ENCODE peak calls at places on chromosomes 4 and X, in seven cellular contexts. S is H9, E is mesendoderm, C is neuronal stem cell, T is mesenchymal stem cell, L is H1, M is trophoblast cell. F is an unnamed sample.

GRCh38 chr4:125022855-125023501 is 291.8 kb upstream of the FAT4 start:
- DNase-seq in S (no peak), E (no peak), C (no peak), T (no peak), L (no peak), M (peak), F (no peak)

GRCh38 chr4:83258463-83258862 is 26.1 kb downstream of the COQ2 start:
- DNase-seq in S (no peak), E (no peak), C (no peak), T (no peak), L (no peak), M (no peak), F (no peak)

GRCh38 chr4:26267087-26267486 is 53.7 kb upstream of the RBPJ start:
- DNase-seq in S (no peak), E (no peak), C (no peak), T (no peak), L (no peak), M (no peak), F (peak)

GRCh38 chr4:123017636-123018390 is 95.4 kb upstream of the NUDT6 start:
- DNase-seq in S (no peak), E (no peak), C (no peak), T (no peak), L (no peak), M (no peak), F (peak)

GRCh38 chrX:3713937-3714434 is 537 bp upstream of the PRKX start:
- DNase-seq in S (peak), E (peak), C (no peak), T (no peak), L (no peak), M (peak), F (no peak)

GRCh38 chr4:184983660-184984356 is 34.5 kb upstream of the HELT start:
- DNase-seq in S (peak), E (peak), C (peak), T (peak), L (no peak), M (peak), F (peak)

GRCh38 chr4:82786794-82787193 is 11.8 kb downstream of the SCD5 start:
- DNase-seq in S (peak), E (no peak), C (no peak), T (no peak), L (no peak), M (no peak), F (no peak)

GRCh38 chr4:65943076-65943475 is 272.8 kb upstream of the EPHA5 start:
- DNase-seq in S (peak), E (peak), C (peak), T (peak), L (peak), M (peak), F (no peak)

GRCh38 chrX:101485212-101486064 is at the start of gene ARMCX4:
- DNase-seq in S (peak), E (peak), C (peak), T (peak), L (peak), M (no peak), F (peak)

GRCh38 chr4:76639292-76639691 is 204.3 kb downstream of the SHROOM3 start:
- DNase-seq in S (no peak), E (no peak), C (no peak), T (no peak), L (no peak), M (no peak), F (peak)

GRCh38 chr4:119726505-119726904 is 97.9 kb upstream of the PDE5A start:
- DNase-seq in S (no peak), E (no peak), C (no peak), T (no peak), L (no peak), M (no peak), F (peak)

GRCh38 chrX:73563740-73564073 is 710 bp downstream of the CHIC1 start:
- DNase-seq in S (no peak), E (no peak), C (no peak), T (peak), L (no peak), M (no peak), F (no peak)

GRCh38 chr4:127732623-127733199 is 2.5 kb downstream of the SLC25A31 start:
- DNase-seq in S (no peak), E (peak), C (peak), T (peak), L (no peak), M (peak), F (peak)

GRCh38 chr4:25800253-25800652 is 62.5 kb downstream of the SEL1L3 start:
- DNase-seq in S (no peak), E (no peak), C (no peak), T (no peak), L (no peak), M (no peak), F (no peak)

GRCh38 chr4:152308925-152309324 is 227.0 kb downstream of the FBXW7 start:
- DNase-seq in S (no peak), E (no peak), C (no peak), T (no peak), L (no peak), M (no peak), F (no peak)

GRCh38 chrX:109485470-109486340 is 3.8 kb upstream of the GUCY2F start:
- DNase-seq in S (peak), E (peak), C (peak), T (peak), L (no peak), M (peak), F (peak)

GRCh38 chrX:55008571-55009358 is 8.6 kb downstream of the APEX2 start:
- DNase-seq in S (no peak), E (no peak), C (no peak), T (peak), L (no peak), M (peak), F (peak)

GRCh38 chr4:76213415-76214268 is at the start of gene SCARB2:
- DNase-seq in S (peak), E (peak), C (peak), T (peak), L (no peak), M (peak), F (peak)

GRCh38 chr4:81541546-81541945 is 69.8 kb upstream of the RASGEF1B start:
- DNase-seq in S (no peak), E (no peak), C (no peak), T (no peak), L (no peak), M (no peak), F (no peak)
- H4K8ac ChIP-seq in S (no peak), E (no peak), C (no peak), T (no peak), L (no peak), M (no peak), F (no peak)

GRCh38 chr4:37478151-37478550 is 208.0 kb downstream of the RELL1 start:
- DNase-seq in S (no peak), E (no peak), C (no peak), T (no peak), L (no peak), M (no peak), F (no peak)

GRCh38 chr4:37476256-37476655 is 209.9 kb downstream of the RELL1 start:
- DNase-seq in S (no peak), E (peak), C (no peak), T (no peak), L (no peak), M (peak), F (no peak)

GRCh38 chr4:37475776-37476175 is 210.4 kb downstream of the RELL1 start:
- DNase-seq in S (no peak), E (no peak), C (no peak), T (no peak), L (no peak), M (no peak), F (no peak)

GRCh38 chr4:37476691-37477090 is 209.5 kb downstream of the RELL1 start:
- DNase-seq in S (no peak), E (no peak), C (no peak), T (no peak), L (no peak), M (no peak), F (no peak)

GRCh38 chr4:37477126-37477525 is 209.1 kb downstream of the RELL1 start:
- DNase-seq in S (no peak), E (no peak), C (no peak), T (no peak), L (no peak), M (peak), F (no peak)
- H4K8ac ChIP-seq in S (no peak), E (no peak), C (no peak), T (no peak), L (no peak), M (no peak), F (no peak)

GRCh38 chrX:94908648-94909047 is 1234.6 kb downstream of the FAM133A start:
- DNase-seq in S (no peak), E (no peak), C (no peak), T (no peak), L (no peak), M (no peak), F (no peak)

DNA sequence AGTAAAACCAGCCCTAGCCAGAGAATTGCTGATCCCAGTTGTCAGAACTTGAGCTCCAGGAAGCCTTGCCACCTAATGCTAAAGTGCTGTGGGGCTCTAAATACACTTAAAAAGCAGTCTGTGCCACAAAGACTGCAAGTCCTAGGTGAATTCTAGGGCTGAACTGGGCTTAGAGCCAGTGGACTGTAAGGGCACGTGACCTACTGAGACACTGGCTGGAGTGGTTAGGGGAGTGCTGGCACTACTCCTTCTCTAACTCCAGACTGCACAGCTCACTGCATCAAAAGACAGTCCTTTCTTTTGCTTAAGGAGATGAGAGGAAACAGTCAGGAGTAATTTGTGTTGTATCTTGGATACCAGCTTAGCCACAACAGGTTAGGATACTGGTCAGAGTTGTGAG is 1240.2 kb downstream of the FAM133A start:
- DNase-seq in S (no peak), E (no peak), C (no peak), T (no peak), L (no peak), M (no peak), F (no peak)
- H4K8ac ChIP-seq in S (no peak), E (no peak), C (no peak), T (no peak), L (no peak), M (no peak), F (no peak)

GRCh38 chr4:131309628-131310027 is 1839.5 kb upstream of the PCDH10 start:
- DNase-seq in S (no peak), E (no peak), C (no peak), T (no peak), L (no peak), M (peak), F (no peak)
- H4K8ac ChIP-seq in S (no peak), E (no peak), C (no peak), T (no peak), L (no peak), M (no peak), F (no peak)

DNA sequence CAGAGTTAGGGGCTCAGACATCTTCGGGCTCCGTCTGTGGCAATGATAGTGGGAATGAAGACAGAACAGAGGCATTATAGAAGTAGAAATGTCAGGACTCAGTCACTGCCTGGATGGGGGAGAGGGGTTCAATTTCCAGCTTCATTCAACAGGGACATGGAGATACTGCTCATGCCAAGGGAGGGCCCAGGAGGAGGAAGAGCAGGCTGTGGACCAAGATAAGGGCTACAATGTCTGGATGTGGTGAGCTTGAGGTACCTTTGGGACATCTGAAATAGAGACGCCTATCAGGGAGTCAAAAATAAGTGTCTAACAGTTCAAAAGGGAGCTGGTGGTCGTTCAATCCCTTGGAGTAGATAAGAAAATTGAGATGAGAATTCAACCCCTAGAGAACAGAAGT is 34.5 kb downstream of the ELF4 start:
- DNase-seq in S (no peak), E (no peak), C (no peak), T (no peak), L (no peak), M (no peak), F (no peak)
- H4K8ac ChIP-seq in S (no peak), E (no peak), C (no peak), T (no peak), L (no peak), M (no peak), F (no peak)

GRCh38 chr4:106614446-106614845 is 245.9 kb upstream of the GIMD1 start:
- DNase-seq in S (no peak), E (no peak), C (no peak), T (peak), L (no peak), M (no peak), F (peak)

GRCh38 chr4:106624674-106625073 is 256.1 kb upstream of the GIMD1 start:
- DNase-seq in S (no peak), E (no peak), C (no peak), T (no peak), L (no peak), M (no peak), F (peak)

GRCh38 chr4:106615407-106615945 is 246.9 kb upstream of the GIMD1 start:
- DNase-seq in S (no peak), E (no peak), C (no peak), T (peak), L (no peak), M (no peak), F (no peak)

GRCh38 chr4:106615961-106616360 is 247.4 kb upstream of the GIMD1 start:
- DNase-seq in S (no peak), E (no peak), C (no peak), T (peak), L (no peak), M (no peak), F (no peak)

GRCh38 chr4:106618920-106619319 is 250.3 kb upstream of the GIMD1 start:
- DNase-seq in S (no peak), E (peak), C (no peak), T (no peak), L (no peak), M (no peak), F (no peak)
- H4K8ac ChIP-seq in S (no peak), E (no peak), C (no peak), T (no peak), L (no peak), M (no peak), F (no peak)

GRCh38 chr4:183328832-183329231 is 6.6 kb upstream of the CLDN24 start:
- DNase-seq in S (no peak), E (no peak), C (no peak), T (peak), L (no peak), M (no peak), F (peak)
- H4K8ac ChIP-seq in S (no peak), E (no peak), C (no peak), T (peak), L (no peak), M (no peak), F (no peak)

GRCh38 chrX:130030826-130031225 is 48.4 kb downstream of the BCORL1 start:
- DNase-seq in S (no peak), E (no peak), C (no peak), T (no peak), L (no peak), M (no peak), F (no peak)
- H4K8ac ChIP-seq in S (no peak), E (no peak), C (no peak), T (no peak), L (peak), M (no peak), F (no peak)

DNA sequence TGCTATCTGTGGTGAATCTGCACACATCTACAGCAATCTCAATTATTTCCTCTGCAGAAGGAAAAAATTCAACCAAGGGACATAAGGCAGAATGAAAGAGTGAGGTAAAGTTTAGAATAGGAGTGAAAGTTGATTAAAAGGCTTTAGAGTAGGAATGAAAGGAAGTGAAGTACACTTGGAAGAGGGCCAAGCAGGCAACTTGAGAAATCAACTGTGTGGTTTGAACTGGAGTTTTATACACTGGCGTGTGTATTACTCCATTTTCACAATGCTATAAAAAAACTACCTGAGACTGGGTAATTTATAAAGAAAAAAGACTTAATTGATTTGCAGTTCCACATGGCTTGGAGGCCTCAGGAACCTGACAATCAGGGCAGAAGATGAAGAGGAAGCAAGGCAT is 234.7 kb downstream of the IL15 start:
- DNase-seq in S (no peak), E (no peak), C (no peak), T (peak), L (no peak), M (no peak), F (peak)
- H4K8ac ChIP-seq in S (no peak), E (no peak), C (no peak), T (no peak), L (no peak), M (no peak), F (no peak)

GRCh38 chr4:115929373-115929772 is 816.0 kb upstream of the NDST4 start:
- DNase-seq in S (no peak), E (no peak), C (no peak), T (no peak), L (no peak), M (no peak), F (no peak)
- H4K8ac ChIP-seq in S (no peak), E (no peak), C (no peak), T (no peak), L (no peak), M (no peak), F (no peak)

F was measured in IMR-90.